ENCODE peak calls at places on chromosomes 11 and 22, in seven cellular contexts. W is NCI-H1092, Q is MCF 10A, Z is OCI-M1, A is Daoy, X is AG09309, I is neural crest cell. L is an unnamed sample.

GRCh38 chr11:119846374-119846773 is 117.4 kb upstream of the NECTIN1 start:
- DNase-seq in W (no peak), Q (no peak), Z (no peak), A (no peak), X (no peak), I (no peak), L (no peak)

GRCh38 chr22:19706661-19707151 is 7.6 kb upstream of the SEPTIN5 start:
- DNase-seq in W (no peak), Q (no peak), Z (no peak), A (no peak), X (no peak), I (no peak), L (no peak)

GRCh38 chr11:61949169-61950034 is 749 bp upstream of the BEST1 start:
- DNase-seq in W (peak), Q (peak), Z (peak), A (peak), X (peak), I (no peak), L (no peak)

GRCh38 chr11:62880803-62881578 is at the start of gene SLC3A2:
- DNase-seq in W (peak), Q (peak), Z (peak), A (peak), X (peak), I (peak), L (peak)

GRCh38 chr11:45209904-45210699 is 63.7 kb downstream of the PRDM11 start:
- DNase-seq in W (peak), Q (no peak), Z (no peak), A (no peak), X (no peak), I (peak), L (no peak)

GRCh38 chr22:31605851-31606585 is 56.0 kb downstream of the PISD start:
- DNase-seq in W (no peak), Q (no peak), Z (no peak), A (no peak), X (no peak), I (no peak), L (no peak)

GRCh38 chr22:40955516-40955915 is 4.3 kb downstream of the RBX1 start:
- DNase-seq in W (no peak), Q (no peak), Z (no peak), A (no peak), X (peak), I (no peak), L (no peak)

GRCh38 chr11:58958500-58958899 is 19.2 kb downstream of the GLYATL1 start:
- DNase-seq in W (no peak), Q (peak), Z (peak), A (peak), X (no peak), I (no peak), L (peak)

GRCh38 chr11:105588001-105588400 is 21.9 kb upstream of the GRIA4 start:
- DNase-seq in W (no peak), Q (peak), Z (no peak), A (peak), X (no peak), I (no peak), L (peak)

GRCh38 chr11:45801723-45802315 is 3.1 kb upstream of the SLC35C1 start:
- DNase-seq in W (no peak), Q (no peak), Z (peak), A (no peak), X (no peak), I (no peak), L (no peak)

GRCh38 chr11:71449596-71449995 is 1.4 kb upstream of the DHCR7 start:
- DNase-seq in W (no peak), Q (no peak), Z (peak), A (no peak), X (no peak), I (no peak), L (no peak)

GRCh38 chr11:62601114-62601363 is 626 bp downstream of the MTA2 start:
- DNase-seq in W (no peak), Q (peak), Z (peak), A (peak), X (no peak), I (no peak), L (peak)

GRCh38 chr22:26893034-26893710 is 235.8 kb downstream of the MIAT start:
- DNase-seq in W (peak), Q (peak), Z (no peak), A (peak), X (no peak), I (no peak), L (no peak)

GRCh38 chr11:122897606-122898210 is 15.1 kb downstream of the JHY start:
- DNase-seq in W (no peak), Q (no peak), Z (no peak), A (no peak), X (peak), I (no peak), L (peak)

GRCh38 chr22:35400335-35400680 is 368 bp downstream of the MCM5 start:
- DNase-seq in W (no peak), Q (no peak), Z (peak), A (peak), X (no peak), I (no peak), L (no peak)

GRCh38 chr11:61442616-61443015 is 12.7 kb downstream of the SDHAF2 start:
- DNase-seq in W (no peak), Q (no peak), Z (no peak), A (no peak), X (no peak), I (no peak), L (no peak)

GRCh38 chr11:64186205-64187165 is 514 bp downstream of the STIP1 start:
- DNase-seq in W (no peak), Q (peak), Z (peak), A (no peak), X (no peak), I (no peak), L (no peak)

GRCh38 chr22:19641983-19642451 is 72.3 kb upstream of the SEPTIN5 start:
- DNase-seq in W (no peak), Q (no peak), Z (no peak), A (no peak), X (no peak), I (no peak), L (no peak)

GRCh38 chr11:17642980-17643379 is 76.4 kb upstream of the MYOD1 start:
- DNase-seq in W (no peak), Q (no peak), Z (no peak), A (no peak), X (no peak), I (no peak), L (no peak)

GRCh38 chr22:30272781-30273180 is 6.1 kb upstream of the OSM start:
- DNase-seq in W (no peak), Q (no peak), Z (no peak), A (no peak), X (no peak), I (no peak), L (no peak)

GRCh38 chr22:46905834-46906233 is 143.4 kb downstream of the TBC1D22A start:
- DNase-seq in W (no peak), Q (no peak), Z (no peak), A (no peak), X (no peak), I (no peak), L (no peak)

GRCh38 chr11:66071326-66071870 is 1.3 kb downstream of the PACS1 start:
- DNase-seq in W (no peak), Q (no peak), Z (no peak), A (no peak), X (no peak), I (no peak), L (no peak)

GRCh38 chr22:25420925-25421904 is 143.3 kb upstream of the GRK3 start:
- DNase-seq in W (peak), Q (no peak), Z (peak), A (peak), X (no peak), I (no peak), L (no peak)

GRCh38 chr11:46914363-46914762 is 4.0 kb downstream of the LRP4 start:
- DNase-seq in W (no peak), Q (no peak), Z (no peak), A (peak), X (no peak), I (no peak), L (peak)

GRCh38 chr11:117814766-117815261 is 9.7 kb downstream of the FXYD2 start:
- DNase-seq in W (peak), Q (no peak), Z (peak), A (no peak), X (no peak), I (no peak), L (no peak)

GRCh38 chr11:95143106-95143681 is 53.5 kb downstream of the ENDOD1 start:
- DNase-seq in W (no peak), Q (no peak), Z (no peak), A (no peak), X (no peak), I (no peak), L (no peak)

GRCh38 chr11:11534981-11535380 is 86.8 kb downstream of the GALNT18 start:
- DNase-seq in W (peak), Q (no peak), Z (no peak), A (no peak), X (no peak), I (no peak), L (no peak)

GRCh38 chr11:70128435-70128906 is 50.4 kb downstream of the ANO1 start:
- DNase-seq in W (peak), Q (peak), Z (no peak), A (peak), X (no peak), I (no peak), L (peak)

GRCh38 chr11:64763804-64764611 is 4.2 kb upstream of the PYGM start:
- DNase-seq in W (no peak), Q (no peak), Z (no peak), A (no peak), X (no peak), I (no peak), L (no peak)

GRCh38 chr11:72378704-72379383 is 55.5 kb downstream of the CLPB start:
- DNase-seq in W (no peak), Q (no peak), Z (no peak), A (no peak), X (peak), I (no peak), L (no peak)

GRCh38 chr11:108929241-108929640 is 264.4 kb downstream of the DDX10 start:
- DNase-seq in W (no peak), Q (peak), Z (no peak), A (peak), X (peak), I (no peak), L (peak)

L was measured in PC-3.